ENCODE peak calls at places on chromosome X, in five cellular contexts. Q is transverse colon, I is H7, S is stomach, R is bronchial epithelial cell. Y is an unnamed sample.

GRCh38 chrX:114162068-114162735 is 421.7 kb upstream of the HTR2C start:
- DNase-seq in Q (no peak), I (peak; percentile 17), S (no peak), R (no peak), Y (no peak)

GRCh38 chrX:19360903-19361302 is 17.2 kb downstream of the PDHA1 start:
- DNase-seq in Q (no peak), I (no peak), S (peak; percentile 14), R (no peak), Y (no peak)

GRCh38 chrX:133473451-133473850 is 58.2 kb upstream of the GPC4 start:
- DNase-seq in Q (no peak), I (no peak), S (no peak), R (peak; percentile 10), Y (no peak)

GRCh38 chrX:130172127-130172834 is 519 bp downstream of the RAB33A start:
- DNase-seq in Q (no peak), I (peak; percentile 73), S (no peak), R (no peak), Y (no peak)

GRCh38 chrX:48942895-48943294 is 14.5 kb downstream of the OTUD5 start:
- DNase-seq in Q (no peak), I (no peak), S (no peak), R (no peak), Y (no peak)

GRCh38 chrX:88613338-88613737 is 133.7 kb upstream of the CPXCR1 start:
- DNase-seq in Q (no peak), I (peak; percentile 15), S (no peak), R (no peak), Y (no peak)

GRCh38 chrX:39150210-39150609 is 349.0 kb downstream of the MID1IP1 start:
- DNase-seq in Q (no peak), I (no peak), S (no peak), R (no peak), Y (no peak)

GRCh38 chrX:129808163-129808828 is 28.5 kb downstream of the SASH3 start:
- DNase-seq in Q (no peak), I (no peak), S (no peak), R (no peak), Y (no peak)

GRCh38 chrX:155148724-155149537 is 67.3 kb upstream of the VBP1 start:
- DNase-seq in Q (peak; percentile 15), I (peak; percentile 18), S (no peak), R (no peak), Y (peak; percentile 21)

GRCh38 chrX:155314260-155314659 is 20.2 kb downstream of the CLIC2 start:
- DNase-seq in Q (no peak), I (no peak), S (no peak), R (no peak), Y (no peak)

GRCh38 chrX:146863566-146863965 is 49.0 kb upstream of the CXorf51A start:
- DNase-seq in Q (no peak), I (no peak), S (no peak), R (no peak), Y (no peak)

GRCh38 chrX:120672389-120672788 is 42.5 kb upstream of the C1GALT1C1 start:
- DNase-seq in Q (no peak), I (no peak), S (peak; percentile 30), R (peak; percentile 80), Y (no peak)

DNA sequence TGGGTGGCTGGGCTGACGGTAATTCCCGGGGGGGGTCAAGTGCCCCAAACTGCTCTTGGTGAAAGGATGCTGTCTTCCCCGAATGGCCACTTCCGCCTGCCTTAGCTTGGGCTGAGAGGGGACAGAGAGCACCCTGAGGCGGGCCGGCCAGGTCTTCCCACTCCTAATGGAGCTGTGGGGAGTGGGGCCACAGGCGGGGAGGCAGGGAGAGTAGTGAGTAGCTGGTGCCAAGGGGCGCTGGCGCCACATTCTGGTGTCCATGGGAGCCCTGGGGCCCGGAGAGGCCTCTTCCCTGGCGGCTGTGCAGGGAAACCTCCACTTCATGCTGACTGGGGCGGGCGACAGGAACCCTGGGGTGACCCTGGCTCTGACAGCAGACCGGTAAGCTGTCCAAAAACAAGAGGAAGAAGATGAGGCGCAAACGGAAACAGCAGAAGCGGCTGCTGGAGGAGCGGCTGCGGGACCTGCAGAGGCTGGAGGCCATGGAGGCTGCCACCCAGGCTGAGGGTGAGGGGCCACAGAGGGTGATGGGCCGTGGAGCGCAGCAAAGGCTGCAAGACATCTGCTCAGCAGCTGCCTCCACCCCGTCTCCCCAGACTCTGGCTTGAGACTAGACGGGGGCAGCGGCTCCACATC is 2.7 kb downstream of the SRPK3 start:
- DNase-seq in Q (no peak), I (no peak), S (no peak), R (no peak), Y (no peak)
- H3K4me3 ChIP-seq in Q (no peak overlapping the region), I (no peak overlapping the region), S (no peak overlapping the region), R (no peak overlapping the region), Y (no peak overlapping the region)

DNA sequence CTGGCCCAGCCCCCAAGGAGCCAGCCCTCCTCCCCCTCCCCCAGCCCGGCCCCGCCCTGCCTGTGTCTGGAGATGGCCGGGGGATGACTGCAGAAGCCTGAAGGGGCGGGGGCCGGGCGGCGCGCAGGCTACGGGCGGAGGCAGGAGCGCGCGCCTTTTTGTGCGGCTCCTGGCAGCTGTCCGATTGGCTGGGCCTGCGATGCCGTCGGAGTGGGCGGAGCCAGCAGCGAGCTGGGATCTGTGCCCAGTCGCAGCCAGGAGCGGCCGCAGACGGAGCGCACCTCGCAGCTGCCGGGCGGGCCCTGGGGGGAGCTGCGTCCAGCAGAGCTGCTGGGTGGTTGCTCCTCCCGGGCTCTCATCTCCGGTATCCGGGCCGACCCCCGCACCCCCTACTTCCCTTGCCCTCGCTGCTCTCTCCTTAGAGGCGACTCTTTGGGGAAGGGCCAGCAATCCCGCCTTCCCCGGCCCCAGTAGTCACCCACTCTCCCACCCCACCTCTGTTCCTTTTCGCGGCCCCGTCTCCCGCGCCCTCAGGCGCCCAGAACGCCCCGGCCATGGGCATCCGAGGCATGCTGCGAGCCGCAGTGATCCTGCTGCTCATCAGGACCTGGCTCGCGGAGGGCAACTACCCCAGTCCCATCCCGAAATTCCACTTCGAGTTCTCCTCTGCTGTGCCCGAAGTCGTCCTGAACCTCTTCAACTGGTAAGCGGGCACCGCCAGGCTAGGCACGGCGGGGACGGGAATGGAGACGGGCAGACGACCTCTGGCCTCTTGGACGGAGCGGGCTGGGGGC is at the start of gene GABRQ:
- DNase-seq in Q (peak; percentile 12), I (peak; percentile 90), S (peak; percentile 29), R (peak; percentile 7), Y (peak; percentile 23)
- H3K4me3 ChIP-seq in Q (no peak within 1 kb of the TSS), I (peak within 1 kb of the TSS; percentile 58), S (peak within 1 kb of the TSS; percentile 6), R (no peak within 1 kb of the TSS), Y (no peak within 1 kb of the TSS)

GRCh38 chrX:96481831-96482230 is 202.8 kb upstream of the DIAPH2 start:
- DNase-seq in Q (no peak), I (no peak), S (no peak), R (no peak), Y (no peak)

GRCh38 chrX:96480081-96480480 is 204.6 kb upstream of the DIAPH2 start:
- DNase-seq in Q (no peak), I (no peak), S (no peak), R (peak; percentile 68), Y (no peak)

DNA sequence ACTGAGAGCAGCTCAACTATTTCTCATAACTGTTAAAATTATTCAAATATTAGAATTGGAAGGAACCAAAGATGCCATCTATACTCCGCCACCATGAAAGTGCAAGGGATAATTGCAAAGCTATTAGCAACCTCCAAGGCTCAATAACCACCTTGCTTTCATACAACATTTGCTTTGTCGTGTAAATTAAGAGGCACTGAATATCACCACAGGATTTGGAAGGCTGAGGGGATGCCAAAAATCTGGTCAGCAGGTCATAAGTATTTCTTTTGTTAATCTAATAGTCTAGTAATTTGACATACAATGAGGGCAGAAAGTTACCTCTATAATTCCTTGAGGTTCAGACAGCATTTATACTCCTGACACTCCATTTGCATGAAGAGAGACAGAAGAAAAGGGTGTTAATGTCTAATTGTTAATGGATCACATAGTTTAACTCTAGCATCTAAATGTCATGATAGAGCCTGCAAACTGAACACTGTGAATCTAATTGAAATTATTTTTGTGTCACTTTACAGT is 200.9 kb upstream of the DIAPH2 start:
- DNase-seq in Q (no peak), I (peak; percentile 13), S (no peak), R (no peak), Y (no peak)
- H3K4me3 ChIP-seq in Q (no peak overlapping the region), I (no peak overlapping the region), S (no peak overlapping the region), R (no peak overlapping the region), Y (no peak overlapping the region)

DNA sequence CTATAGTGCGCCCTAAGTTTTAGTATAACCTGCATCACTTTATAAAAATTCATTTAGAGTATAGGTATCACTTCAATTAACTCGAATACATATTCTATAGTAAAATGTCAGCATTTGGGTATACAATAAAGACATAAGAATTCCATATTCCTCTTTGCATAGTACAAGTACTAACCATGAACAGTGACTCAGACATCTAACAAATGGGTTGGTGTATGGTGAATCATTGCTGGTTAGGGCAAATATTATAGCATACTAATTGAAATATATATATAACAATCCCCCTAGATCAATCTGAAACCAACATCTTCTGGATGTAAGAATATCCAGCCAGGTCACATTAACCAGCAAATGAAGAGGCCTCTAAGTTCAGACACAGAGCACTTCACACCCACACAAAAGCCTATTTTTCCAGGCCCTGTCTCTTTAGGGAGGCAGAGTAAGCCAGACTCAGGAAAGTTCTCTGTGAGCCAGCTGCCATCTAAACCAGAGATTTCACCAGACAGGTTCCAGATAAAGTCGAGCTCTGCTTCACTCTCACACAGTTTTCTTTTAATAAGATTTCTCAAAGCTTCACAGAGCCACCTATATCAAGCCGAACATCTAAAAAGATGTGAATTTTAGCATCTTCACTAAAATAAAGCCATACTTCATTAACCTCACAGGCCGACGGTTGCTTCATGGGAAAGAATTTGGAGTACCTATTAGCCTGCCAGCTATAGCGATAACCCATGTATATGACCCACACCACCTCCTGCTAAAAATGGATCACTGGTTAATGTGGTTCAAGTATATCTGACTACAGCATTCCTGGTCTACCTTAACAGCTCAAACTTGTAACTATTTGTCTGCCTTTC is 200.0 kb upstream of the FTHL17 start:
- DNase-seq in Q (no peak), I (no peak), S (no peak), R (peak; percentile 66), Y (no peak)
- H3K4me3 ChIP-seq in Q (no peak overlapping the region), I (no peak overlapping the region), S (no peak overlapping the region), R (no peak overlapping the region), Y (no peak overlapping the region)

GRCh38 chrX:637660-638481 is 7.3 kb downstream of the SHOX start:
- DNase-seq in Q (no peak), I (no peak), S (peak; percentile 11), R (no peak), Y (no peak)
- H3K4me3 ChIP-seq in Q (peak overlapping the region; percentile 10), I (no peak overlapping the region), S (no peak overlapping the region), R (no peak overlapping the region), Y (no peak overlapping the region)

DNA sequence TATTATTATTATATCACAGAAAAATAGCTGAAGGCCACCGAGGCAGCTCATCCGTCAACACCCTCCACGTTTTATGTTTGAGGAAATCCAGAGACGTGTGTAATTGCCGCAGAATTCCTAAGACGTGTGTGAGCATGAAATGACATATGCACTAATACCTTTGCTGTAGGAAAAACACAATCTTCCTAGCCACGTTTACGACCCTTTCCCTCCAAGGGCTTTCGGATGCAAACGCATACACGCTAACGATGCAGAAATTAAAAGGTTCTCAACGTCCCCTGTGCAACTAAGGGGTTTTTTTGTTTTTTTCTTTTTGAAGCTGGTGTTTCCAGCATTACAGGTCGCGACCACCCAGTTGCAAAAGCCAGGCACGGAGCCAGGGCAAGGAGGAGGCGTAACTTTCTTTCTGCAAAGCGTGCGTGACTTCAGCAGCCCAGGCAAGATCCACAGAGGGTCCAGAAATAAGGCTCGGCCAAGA is 33.8 kb downstream of the CRLF2 start:
- DNase-seq in Q (no peak), I (no peak), S (no peak), R (peak; percentile 32), Y (no peak)
- H3K4me3 ChIP-seq in Q (no peak overlapping the region), I (no peak overlapping the region), S (no peak overlapping the region), R (no peak overlapping the region), Y (no peak overlapping the region)

DNA sequence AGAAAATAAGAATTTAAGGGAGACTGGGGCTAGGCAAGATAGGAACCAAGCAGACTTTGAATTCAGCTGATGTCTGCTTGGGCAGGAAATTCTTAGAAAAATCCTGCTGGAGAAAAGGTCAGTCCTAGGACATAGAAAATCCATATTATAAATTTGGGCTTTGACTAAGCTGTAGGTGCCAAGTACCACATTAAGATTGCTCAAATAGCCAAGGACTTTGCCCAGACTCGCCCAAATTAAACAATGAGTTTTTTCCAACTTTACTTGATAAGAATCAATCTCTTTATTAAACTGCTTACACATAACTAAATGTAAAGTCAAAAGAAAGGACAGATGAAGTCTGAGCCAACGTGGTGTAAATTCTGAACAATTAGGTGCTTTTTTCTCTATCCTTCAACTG is 95.4 kb downstream of the FUNDC1 start:
- DNase-seq in Q (no peak), I (no peak), S (no peak), R (peak; percentile 43), Y (no peak)
- H3K4me3 ChIP-seq in Q (no peak overlapping the region), I (no peak overlapping the region), S (no peak overlapping the region), R (no peak overlapping the region), Y (no peak overlapping the region)

Y was measured in body of pancreas.